ENCODE peak calls at places on chromosomes 12 and 14, in five cellular contexts. U is right atrium auricular region, D is posterior vena cava, Q is IMR-90, F is AG09309. S is an unnamed sample.

GRCh38 chr12:110249716-110250225 is 31.3 kb upstream of the ATP2A2 start:
- DNase-seq in U (peak), D (peak), Q (no peak), F (no peak), S (no peak)

GRCh38 chr14:100442036-100442435 is 118.9 kb downstream of the SLC25A47 start:
- DNase-seq in U (peak), D (no peak), Q (no peak), F (no peak), S (no peak)

GRCh38 chr14:64692597-64693350 is 11.4 kb upstream of the PLEKHG3 start:
- DNase-seq in U (no peak), D (no peak), Q (no peak), F (no peak), S (no peak)

GRCh38 chr12:57889541-57889989 is 43.0 kb upstream of the CTDSP2 start:
- DNase-seq in U (peak), D (peak), Q (peak), F (no peak), S (no peak)

GRCh38 chr14:95679995-95680735 is 6.1 kb upstream of the TCL1B start:
- DNase-seq in U (no peak), D (no peak), Q (no peak), F (no peak), S (no peak)

GRCh38 chr12:1760566-1761382 is 59.6 kb upstream of the LRTM2 start:
- DNase-seq in U (no peak), D (no peak), Q (peak), F (no peak), S (no peak)

GRCh38 chr12:53068811-53069585 is 10.2 kb downstream of the SPRYD3 start:
- DNase-seq in U (peak), D (peak), Q (no peak), F (no peak), S (no peak)

GRCh38 chr12:15244341-15244740 is 23.1 kb upstream of the RERG start:
- DNase-seq in U (no peak), D (no peak), Q (no peak), F (no peak), S (no peak)

GRCh38 chr12:50806176-50806575 is 36.5 kb upstream of the TMPRSS12 start:
- DNase-seq in U (no peak), D (no peak), Q (peak), F (no peak), S (no peak)

GRCh38 chr12:15726029-15726756 is 63.0 kb downstream of the EPS8 start:
- DNase-seq in U (no peak), D (no peak), Q (no peak), F (no peak), S (no peak)

GRCh38 chr14:76977793-76978730 is 50.4 kb downstream of the IRF2BPL start:
- DNase-seq in U (peak), D (peak), Q (peak), F (no peak), S (no peak)

GRCh38 chr12:67792185-67792584 is 143.6 kb downstream of the DYRK2 start:
- DNase-seq in U (no peak), D (no peak), Q (no peak), F (no peak), S (no peak)

GRCh38 chr12:83954939-83955601 is 957.5 kb downstream of the SLC6A15 start:
- DNase-seq in U (no peak), D (no peak), Q (no peak), F (no peak), S (no peak)

GRCh38 chr12:110335481-110336045 is 54.5 kb downstream of the ATP2A2 start:
- DNase-seq in U (no peak), D (no peak), Q (no peak), F (no peak), S (no peak)

GRCh38 chr12:55712700-55713415 is 3.0 kb upstream of the BLOC1S1 start:
- DNase-seq in U (no peak), D (no peak), Q (no peak), F (no peak), S (no peak)

GRCh38 chr14:58584383-58584782 is 53.4 kb upstream of the DACT1 start:
- DNase-seq in U (no peak), D (no peak), Q (peak), F (no peak), S (no peak)

GRCh38 chr14:49051328-49052060 is 534.7 kb downstream of the RPS29 start:
- DNase-seq in U (no peak), D (no peak), Q (peak), F (no peak), S (peak)

GRCh38 chr14:72104011-72104613 is 171.9 kb downstream of the RGS6 start:
- DNase-seq in U (no peak), D (no peak), Q (no peak), F (no peak), S (no peak)

GRCh38 chr14:103667671-103668070 is 38.7 kb downstream of the KLC1 start:
- DNase-seq in U (no peak), D (no peak), Q (no peak), F (no peak), S (no peak)

GRCh38 chr12:96237465-96238077 is 43.4 kb downstream of the ELK3 start:
- DNase-seq in U (peak), D (peak), Q (peak), F (peak), S (peak)

GRCh38 chr12:76591461-76591860 is 31.9 kb upstream of the OSBPL8 start:
- DNase-seq in U (no peak), D (no peak), Q (peak), F (peak), S (peak)

GRCh38 chr12:71242511-71242910 is 84.7 kb upstream of the TSPAN8 start:
- DNase-seq in U (no peak), D (no peak), Q (no peak), F (no peak), S (no peak)

GRCh38 chr14:61491224-61491623 is 169.8 kb downstream of the PRKCH start:
- DNase-seq in U (no peak), D (no peak), Q (no peak), F (no peak), S (no peak)

GRCh38 chr12:88986056-88986455 is 366.2 kb downstream of the DUSP6 start:
- DNase-seq in U (no peak), D (no peak), Q (no peak), F (no peak), S (no peak)

GRCh38 chr12:64694130-64695078 is 64.8 kb downstream of the GNS start:
- DNase-seq in U (no peak), D (no peak), Q (no peak), F (no peak), S (no peak)

GRCh38 chr14:99937475-99938244 is 127.6 kb upstream of the EVL start:
- DNase-seq in U (no peak), D (peak), Q (no peak), F (no peak), S (no peak)

GRCh38 chr14:92959189-92959531 is 36.2 kb downstream of the CHGA start:
- DNase-seq in U (no peak), D (no peak), Q (no peak), F (no peak), S (no peak)

GRCh38 chr14:66104486-66104885 is 381.7 kb upstream of the CCDC196 start:
- DNase-seq in U (no peak), D (no peak), Q (no peak), F (no peak), S (no peak)

GRCh38 chr12:113143959-113144358 is 5.6 kb upstream of the CFAP73 start:
- DNase-seq in U (no peak), D (no peak), Q (no peak), F (no peak), S (no peak)

GRCh38 chr12:41277019-41277770 is 89.1 kb downstream of the PDZRN4 start:
- DNase-seq in U (no peak), D (no peak), Q (peak), F (peak), S (no peak)

GRCh38 chr12:3329361-3329760 is 161.6 kb upstream of the PRMT8 start:
- DNase-seq in U (no peak), D (no peak), Q (no peak), F (no peak), S (no peak)

GRCh38 chr12:51951843-51952722 is 584 bp downstream of the ACVR1B start:
- DNase-seq in U (peak), D (peak), Q (no peak), F (no peak), S (no peak)

S was measured in GM04503.